ENCODE peak calls at places on chromosomes 4 and X, in six cellular contexts. W, G, K, X, U and V are unnamed samples.

GRCh38 chrX:40065291-40066046 is 32.3 kb downstream of the BCOR start:
- DNase-seq in G (no peak), U (no peak), W (no peak), K (no peak), X (no peak), V (no peak)

GRCh38 chr4:24373662-24374061 is 210.7 kb downstream of the DHX15 start:
- DNase-seq in X (no peak), W (no peak), U (no peak), G (no peak), K (no peak), V (no peak)

GRCh38 chrX:12245650-12246645 is 107.7 kb downstream of the FRMPD4 start:
- DNase-seq in K (peak; percentile 53), U (peak; percentile 66), G (peak; percentile 47), X (peak; percentile 49), W (peak; percentile 76), V (peak; percentile 93)

GRCh38 chr4:158783775-158784174 is 14.9 kb downstream of the FNIP2 start:
- DNase-seq in G (peak; percentile 66), X (peak; percentile 62), U (peak; percentile 67), K (peak; percentile 64), W (no peak), V (peak; percentile 60)

GRCh38 chr4:99612704-99613103 is 38.1 kb downstream of the MTTP start:
- DNase-seq in G (no peak), U (no peak), K (no peak), X (no peak), W (no peak), V (no peak)

GRCh38 chr4:69859140-69859539 is 805 bp downstream of the SULT1E1 start:
- DNase-seq in W (no peak), U (no peak), X (no peak), K (no peak), G (no peak), V (no peak)

GRCh38 chrX:47247206-47247998 is 14.6 kb downstream of the USP11 start:
- DNase-seq in U (peak; percentile 69), K (peak; percentile 67), G (peak; percentile 33), W (no peak), X (peak; percentile 25), V (no peak)

GRCh38 chr4:107825072-107825789 is 499 bp downstream of the SGMS2 start:
- DNase-seq in U (peak; percentile 75), X (peak; percentile 58), K (peak; percentile 55), W (peak; percentile 63), G (peak; percentile 66), V (peak; percentile 44)

GRCh38 chrX:57964975-57965374 is 54.7 kb upstream of the ZXDA start:
- DNase-seq in W (no peak), U (no peak), K (no peak), X (no peak), G (no peak), V (no peak)

GRCh38 chr4:76856183-76856969 is 41.6 kb downstream of the SOWAHB start:
- DNase-seq in X (peak; percentile 53), U (peak; percentile 66), K (peak; percentile 62), G (peak; percentile 77), W (peak; percentile 58), V (peak; percentile 47)

GRCh38 chrX:54633641-54634040 is 103.6 kb downstream of the GNL3L start:
- DNase-seq in K (peak; percentile 34), W (peak; percentile 82), U (peak; percentile 5), X (peak; percentile 68), G (peak; percentile 80), V (peak; percentile 24)

GRCh38 chr4:41418444-41418843 is 119.5 kb upstream of the LIMCH1 start:
- DNase-seq in W (peak; percentile 70), U (peak; percentile 14), K (peak; percentile 92), G (peak; percentile 64), X (peak; percentile 41), V (peak; percentile 85)

GRCh38 chrX:131607796-131608369 is 64.0 kb downstream of the OR13H1 start:
- DNase-seq in G (no peak), W (no peak), U (peak; percentile 7), X (no peak), K (no peak), V (no peak)

GRCh38 chr4:137749466-137749865 is 217.2 kb upstream of the PCDH18 start:
- DNase-seq in X (peak; percentile 82), K (peak; percentile 14), G (peak; percentile 87), U (peak; percentile 58), W (peak; percentile 62), V (peak; percentile 52)

GRCh38 chr4:46836584-46836983 is 72.5 kb downstream of the COX7B2 start:
- DNase-seq in U (no peak), K (no peak), X (no peak), G (no peak), W (no peak), V (no peak)

GRCh38 chrX:108447303-108447702 is 7.7 kb downstream of the COL4A5 start:
- DNase-seq in G (peak; percentile 50), W (peak; percentile 35), X (peak; percentile 56), U (peak; percentile 55), K (peak; percentile 39), V (no peak)

GRCh38 chrX:15653961-15654360 is 10.6 kb downstream of the CLTRN start:
- DNase-seq in U (no peak), K (no peak), X (no peak), W (no peak), G (no peak), V (no peak)

GRCh38 chr4:124079174-124079780 is 633.3 kb downstream of the ANKRD50 start:
- DNase-seq in U (peak; percentile 51), K (peak; percentile 71), X (peak; percentile 58), G (no peak), W (peak; percentile 57), V (peak; percentile 77)

GRCh38 chrX:151750511-151750910 is 16.0 kb downstream of the CNGA2 start:
- DNase-seq in W (no peak), U (no peak), K (no peak), G (no peak), X (no peak), V (no peak)

GRCh38 chr4:20284990-20285389 is 33.3 kb downstream of the SLIT2 start:
- DNase-seq in U (peak; percentile 63), X (no peak), W (peak; percentile 72), G (no peak), K (peak; percentile 66), V (peak; percentile 29)

GRCh38 chrX:41300758-41301437 is 33.1 kb upstream of the DDX3X start:
- DNase-seq in U (peak; percentile 67), X (peak; percentile 28), G (peak; percentile 80), W (peak; percentile 52), K (peak; percentile 36), V (peak; percentile 33)

GRCh38 chr4:94175553-94176260 is 32.0 kb upstream of the SMARCAD1 start:
- DNase-seq in K (no peak), U (no peak), G (no peak), W (no peak), X (no peak), V (no peak)

GRCh38 chrX:115561605-115562491 is 874 bp downstream of the PLS3 start:
- DNase-seq in X (peak; percentile 57), W (peak; percentile 40), U (peak; percentile 69), K (no peak), G (peak; percentile 54), V (peak; percentile 50)
- H3K4me3 ChIP-seq in X (peak overlapping the region; percentile 75), W (peak overlapping the region; percentile 78), U (peak overlapping the region; percentile 78), K (peak overlapping the region; percentile 86), G (peak overlapping the region; percentile 75), V (peak overlapping the region; percentile 74)

GRCh38 chr4:139300431-139301142 is 718 bp upstream of the NAA15 start:
- DNase-seq in G (peak; percentile 75), U (peak; percentile 77), K (peak; percentile 64), X (peak; percentile 59), W (peak; percentile 63), V (peak; percentile 51)

GRCh38 chr4:139299536-139299935 is 1.8 kb upstream of the NAA15 start:
- DNase-seq in W (no peak), G (no peak), U (no peak), K (peak; percentile 62), X (no peak), V (no peak)

GRCh38 chr4:139304920-139305319 is 2.6 kb upstream of the NDUFC1 start:
- DNase-seq in K (no peak), W (no peak), G (no peak), U (no peak), X (no peak), V (no peak)

GRCh38 chr4:139301143-139301820 is at the start of gene NAA15:
- DNase-seq in W (peak; percentile 96), K (peak; percentile 94), U (peak; percentile 99), G (peak; percentile 98), X (peak; percentile 98), V (peak; percentile 96)

GRCh38 chr4:139301821-139302611 is at the start of gene NDUFC1:
- DNase-seq in W (peak; percentile 45), G (peak; percentile 61), X (peak; percentile 53), K (peak; percentile 18), U (peak; percentile 71), V (peak; percentile 33)
- TF ChIP-seq CTCF in W (peak; percentile 34), G (peak; percentile 18), X (no peak), K (no peak), U (no peak), V (peak; percentile 31)

GRCh38 chr4:101282076-101282844 is 65.1 kb downstream of the PPP3CA start:
- DNase-seq in X (no peak), W (no peak), G (no peak), U (no peak), K (no peak), V (no peak)
- H3K4me3 ChIP-seq in X (no peak overlapping the region), W (no peak overlapping the region), G (no peak overlapping the region), U (no peak overlapping the region), K (no peak overlapping the region), V (no peak overlapping the region)

GRCh38 chr4:109574931-109575804 is 15.1 kb downstream of the MCUB start:
- DNase-seq in X (no peak), W (no peak), U (no peak), K (no peak), G (no peak), V (no peak)

GRCh38 chr4:109572154-109572553 is 12.1 kb downstream of the MCUB start:
- DNase-seq in G (no peak), W (no peak), U (no peak), X (no peak), K (no peak), V (no peak)

GRCh38 chr4:109576462-109576861 is 16.4 kb downstream of the MCUB start:
- DNase-seq in X (peak; percentile 57), U (peak; percentile 22), K (peak; percentile 72), G (no peak), W (peak; percentile 43), V (no peak)

GRCh38 chr4:109571494-109571893 is 11.4 kb downstream of the MCUB start:
- DNase-seq in G (no peak), U (no peak), X (no peak), W (no peak), K (no peak), V (no peak)

DNA sequence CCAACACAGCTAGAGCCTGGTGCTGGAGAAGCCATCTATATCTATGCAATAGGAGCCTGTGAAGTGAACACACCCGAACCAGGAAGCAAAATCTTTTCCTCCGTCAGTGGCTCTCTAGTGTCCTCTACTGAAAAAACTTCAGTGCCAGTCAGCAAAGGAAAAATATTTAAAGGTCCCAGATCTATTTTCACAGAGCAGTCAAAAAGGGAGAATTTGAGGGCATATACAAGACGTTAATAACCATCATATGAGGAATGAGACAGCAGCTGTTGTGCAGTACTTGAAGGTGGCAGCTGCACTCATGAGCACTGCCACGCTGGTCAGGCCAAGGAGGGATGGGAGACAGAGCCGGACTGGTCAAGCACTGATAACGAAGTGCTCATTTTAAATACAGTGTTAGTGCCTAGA is 14.4 kb downstream of the MCUB start:
- DNase-seq in X (peak; percentile 51), W (peak; percentile 49), G (peak; percentile 55), K (no peak), U (peak; percentile 47), V (no peak)
- TF ChIP-seq CTCF in X (peak; percentile 51), W (peak; percentile 45), G (peak; percentile 51), K (no peak), U (no peak), V (peak; percentile 19)